ENCODE peak calls at places on chromosomes 13 and 19, in nine cellular contexts. O is right cardiac atrium; S is hepatocyte; W is fibroblast of the aortic adventitia; V is cardiac fibroblast; Q is tibial artery; I is fibroblast of villous mesenchyme; A is CD8-positive, alpha-beta T cell; J is Karpas-422. D is an unnamed sample.

GRCh38 chr13:21342699-21343442 is 116.2 kb downstream of the ZDHHC20 start:
- DNase-seq in Q (no peak), A (no peak), J (no peak), S (no peak), V (no peak), W (no peak), I (no peak), O (peak), D (no peak)

GRCh38 chr19:56873493-56873892 is 33.0 kb upstream of the PEG3 start:
- DNase-seq in I (no peak), O (no peak), S (no peak), V (no peak), J (no peak), A (no peak), Q (no peak), W (no peak), D (no peak)

GRCh38 chr19:28727835-28728159 is 485.2 kb downstream of the UQCRFS1 start:
- DNase-seq in I (no peak), S (no peak), W (no peak), A (no peak), Q (no peak), O (no peak), V (no peak), J (no peak), D (no peak)

GRCh38 chr19:58577581-58578429 is 4.7 kb upstream of the MZF1 start:
- DNase-seq in J (peak), V (no peak), W (no peak), A (no peak), O (peak), Q (no peak), S (no peak), I (no peak), D (no peak)

GRCh38 chr19:53983457-53984289 is 7.8 kb upstream of the CACNG6 start:
- DNase-seq in A (no peak), O (no peak), I (no peak), J (no peak), W (no peak), S (no peak), V (no peak), Q (no peak), D (no peak)

GRCh38 chr13:70623260-70623659 is 515.0 kb upstream of the KLHL1 start:
- DNase-seq in O (no peak), W (no peak), V (peak), I (peak), S (peak), Q (no peak), A (no peak), J (peak), D (peak)

GRCh38 chr13:33349996-33350826 is 64.7 kb upstream of the STARD13 start:
- DNase-seq in J (no peak), Q (peak), A (no peak), V (peak), S (peak), W (peak), O (peak), I (peak), D (no peak)

GRCh38 chr13:39938591-39938990 is 283.1 kb downstream of the COG6 start:
- DNase-seq in Q (no peak), S (no peak), O (no peak), W (no peak), A (no peak), V (no peak), I (peak), J (no peak), D (no peak)

GRCh38 chr13:79543883-79544282 is 62.9 kb downstream of the NDFIP2 start:
- DNase-seq in Q (no peak), J (peak), S (no peak), A (no peak), V (no peak), I (no peak), O (no peak), W (no peak), D (no peak)

GRCh38 chr19:11142528-11143171 is 12.9 kb downstream of the SPC24 start:
- DNase-seq in A (no peak), W (peak), J (no peak), I (peak), Q (peak), O (peak), S (peak), V (peak), D (peak)
- H3K4me3 ChIP-seq in A (peak), W (peak), J (no peak), I (peak), Q (peak), O (no peak), S (no peak), V (peak), D (peak)

GRCh38 chr13:106343831-106344230 is 191.6 kb downstream of the EFNB2 start:
- DNase-seq in W (no peak), I (peak), O (no peak), A (no peak), Q (no peak), S (peak), V (no peak), J (no peak), D (no peak)
- H3K4me3 ChIP-seq in W (no peak), I (peak), O (no peak), A (no peak), Q (no peak), S (peak), V (no peak), J (no peak), D (no peak)

GRCh38 chr13:51588406-51588949 is 4.2 kb downstream of the WDFY2 start:
- DNase-seq in I (no peak), J (no peak), S (no peak), O (no peak), Q (no peak), W (no peak), V (no peak), A (no peak), D (no peak)
- H3K4me3 ChIP-seq in I (no peak), J (no peak), S (no peak), O (no peak), Q (no peak), W (no peak), V (no peak), A (no peak), D (no peak)

GRCh38 chr19:36151144-36152051 is 849 bp downstream of the COX7A1 start:
- DNase-seq in V (peak), A (no peak), I (peak), J (no peak), Q (peak), O (peak), S (no peak), W (no peak), D (peak)
- H3K4me3 ChIP-seq in V (peak), A (no peak), I (peak), J (no peak), Q (peak), O (peak), S (no peak), W (peak), D (peak)

GRCh38 chr19:49787746-49788145 is 20.9 kb downstream of the AP2A1 start:
- DNase-seq in J (no peak), S (no peak), I (no peak), Q (no peak), A (no peak), O (no peak), W (no peak), V (no peak), D (no peak)

GRCh38 chr19:49788857-49789256 is 22.1 kb downstream of the AP2A1 start:
- DNase-seq in V (no peak), W (no peak), S (no peak), Q (no peak), J (no peak), I (no peak), O (no peak), A (no peak), D (no peak)

GRCh38 chr19:49790866-49791265 is 22.2 kb downstream of the FUZ start:
- DNase-seq in I (peak), J (no peak), A (no peak), S (no peak), V (peak), Q (no peak), W (peak), O (peak), D (peak)

GRCh38 chr19:49782515-49782914 is 15.7 kb downstream of the AP2A1 start:
- DNase-seq in V (no peak), I (no peak), O (no peak), S (no peak), A (no peak), J (no peak), Q (no peak), W (no peak), D (no peak)

DNA sequence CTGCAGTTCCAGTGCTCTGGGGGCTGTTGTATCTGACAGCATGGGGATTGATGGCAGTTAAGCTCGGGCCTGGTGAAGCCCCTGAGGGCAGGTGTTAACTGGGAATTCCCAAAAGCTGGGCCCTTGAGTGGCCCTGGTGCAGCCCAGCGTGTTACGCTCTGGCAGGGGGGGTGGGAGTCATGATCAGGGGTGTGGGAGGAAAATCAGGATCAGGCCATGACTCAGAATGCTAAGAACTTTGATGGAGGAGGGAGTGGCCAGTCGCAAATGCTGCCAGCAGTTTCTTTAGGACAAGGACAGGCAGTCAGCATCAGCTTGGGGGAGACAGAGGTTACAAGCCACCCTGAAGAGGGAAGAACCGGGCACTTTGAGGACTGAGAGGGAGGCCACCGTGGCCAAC is 19.6 kb downstream of the AP2A1 start:
- DNase-seq in J (no peak), I (peak), Q (peak), O (peak), W (peak), A (no peak), S (no peak), V (no peak), D (peak)
- H3K4me3 ChIP-seq in J (no peak), I (no peak), Q (no peak), O (no peak), W (no peak), A (no peak), S (no peak), V (no peak), D (no peak)

DNA sequence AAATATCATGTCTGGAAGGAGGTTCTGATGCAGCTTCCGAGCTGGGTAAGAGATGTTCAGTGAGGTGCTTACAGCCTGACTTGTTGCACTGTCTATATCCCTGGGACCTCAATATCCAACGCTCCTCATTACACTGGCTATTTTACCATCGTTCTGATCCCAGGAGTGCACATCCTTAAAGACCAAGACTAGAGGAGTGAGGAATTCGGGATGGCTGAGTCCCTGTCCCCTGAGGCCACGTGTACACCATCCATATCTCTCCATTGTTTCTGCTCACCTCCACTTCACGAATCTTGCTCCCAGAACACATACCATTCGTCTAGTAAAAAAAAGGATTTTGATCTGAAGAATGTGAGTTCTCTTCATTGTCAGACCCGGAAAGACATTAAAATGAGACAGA is at the start of gene OR7G2:
- DNase-seq in S (no peak), V (no peak), A (no peak), I (no peak), Q (no peak), J (no peak), W (no peak), O (no peak), D (no peak)
- H3K4me3 ChIP-seq in S (no peak), V (no peak), A (no peak), I (no peak), Q (no peak), J (no peak), W (no peak), O (no peak), D (no peak)

DNA sequence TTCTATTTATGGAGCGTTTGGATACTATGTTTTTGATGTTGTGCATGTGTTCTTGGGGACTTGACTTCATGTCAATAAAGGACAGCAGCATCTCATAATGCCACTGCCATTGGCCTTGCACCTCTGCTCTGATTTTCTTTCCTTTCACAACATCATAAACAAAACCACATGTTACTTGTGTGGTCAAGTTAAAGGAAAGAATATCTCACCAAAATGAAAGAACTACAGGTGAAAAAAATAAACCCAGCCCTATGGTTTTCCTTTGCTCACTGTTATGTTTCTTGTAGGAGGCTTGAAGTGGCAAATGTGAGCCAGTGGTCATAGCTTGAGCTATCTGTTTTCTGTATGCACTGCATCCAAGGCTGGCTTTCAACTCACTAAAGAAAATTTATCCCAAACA is 240.4 kb downstream of the KCNRG start:
- DNase-seq in V (no peak), J (no peak), A (no peak), Q (no peak), O (no peak), S (no peak), W (no peak), I (peak), D (no peak)
- H3K4me3 ChIP-seq in V (no peak), J (no peak), A (no peak), Q (no peak), O (no peak), S (no peak), W (no peak), I (no peak), D (no peak)